ENCODE peak calls at places on chromosomes 12 and 14, in seven cellular contexts. U is lung, W is MG63, L is heart right ventricle, D is HCT116, I is breast epithelium, H is upper lobe of left lung. G is an unnamed sample.
A peak's percentile ranks its signal among the peaks of the same experiment; 100 is the strongest.

GRCh38 chr12:96120359-96121100 is 73.6 kb upstream of the ELK3 start:
- DNase-seq in U (peak; percentile 32), H (peak; percentile 42), W (no peak), I (no peak), D (no peak), L (no peak), G (peak; percentile 24)

GRCh38 chr14:61838661-61839060 is 76.4 kb downstream of the SNAPC1 start:
- DNase-seq in W (no peak), I (no peak), H (no peak), D (no peak), L (no peak), U (no peak), G (no peak)

GRCh38 chr12:76890407-76891143 is 11.8 kb upstream of the CSRP2 start:
- DNase-seq in U (no peak), W (no peak), D (peak; percentile 12), H (no peak), L (no peak), I (no peak), G (no peak)

GRCh38 chr12:93002278-93003054 is 73.4 kb upstream of the EEA1 start:
- DNase-seq in I (no peak), L (peak; percentile 32), W (peak; percentile 76), U (no peak), H (no peak), D (no peak), G (no peak)

GRCh38 chr12:131105736-131106356 is 152.1 kb downstream of the ADGRD1 start:
- DNase-seq in H (peak; percentile 18), W (no peak), D (no peak), I (peak; percentile 45), L (no peak), U (no peak), G (peak; percentile 28)

GRCh38 chr12:51818567-51819300 is 29.8 kb downstream of the FIGNL2 start:
- DNase-seq in L (no peak), D (no peak), I (no peak), W (peak; percentile 89), H (no peak), U (no peak), G (no peak)

GRCh38 chr14:29648045-29648444 is 279.6 kb downstream of the PRKD1 start:
- DNase-seq in W (no peak), I (no peak), H (no peak), U (no peak), L (no peak), D (no peak), G (no peak)

GRCh38 chr12:100926669-100927248 is 132.2 kb downstream of the ANO4 start:
- DNase-seq in W (peak; percentile 1), I (no peak), U (no peak), L (no peak), H (no peak), D (peak; percentile 48), G (peak; percentile 9)

GRCh38 chr12:62078020-62078419 is 182.2 kb upstream of the USP15 start:
- DNase-seq in W (no peak), I (no peak), H (no peak), U (no peak), D (no peak), L (no peak), G (no peak)

DNA sequence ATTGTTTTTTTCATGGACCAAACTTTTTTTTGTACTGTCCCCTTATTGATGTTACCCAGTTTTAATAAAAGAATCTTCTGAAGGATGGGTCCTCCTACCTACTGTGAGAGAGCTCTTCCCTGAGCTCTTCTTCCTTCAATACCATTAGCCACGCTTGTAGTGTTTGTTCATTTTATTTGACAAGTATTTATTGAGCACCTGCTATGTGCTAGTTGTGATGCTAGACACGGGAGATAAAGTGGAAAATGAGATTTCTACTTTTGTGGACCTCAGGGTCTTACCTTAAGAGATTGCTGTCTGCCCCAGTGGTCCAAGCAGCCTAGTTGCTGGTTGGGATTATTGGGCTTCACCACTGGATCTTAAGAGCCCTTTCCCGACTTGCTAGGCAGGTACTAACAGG is 3.2 kb upstream of the GPD1 start:
- DNase-seq in D (no peak), I (no peak), H (no peak), U (no peak), W (no peak), L (no peak), G (no peak)
- H3K36me3 ChIP-seq in D (peaks cover 36% of the 10 kb centered on the region), I (peaks cover 9% of the 10 kb centered on the region), H (peaks cover 64% of the 10 kb centered on the region), U (peaks cover 39% of the 10 kb centered on the region), W (peaks cover 46% of the 10 kb centered on the region), L (peaks cover 56% of the 10 kb centered on the region), G (peaks cover 43% of the 10 kb centered on the region)

GRCh38 chr14:68899033-68899603 is 80.0 kb downstream of the ACTN1 start:
- DNase-seq in D (no peak), H (no peak), U (no peak), W (no peak), I (no peak), L (no peak), G (no peak)
- H3K36me3 ChIP-seq in D (peaks cover 18% of the 10 kb centered on the region), H (peaks cover 86% of the 10 kb centered on the region), U (peaks cover 45% of the 10 kb centered on the region), W (peaks cover 30% of the 10 kb centered on the region), I (peaks cover 10% of the 10 kb centered on the region), L (peaks cover 83% of the 10 kb centered on the region), G (no peaks in the 10 kb centered on the region)

GRCh38 chr14:23093993-23094665 is 807 bp downstream of the ACIN1 start:
- DNase-seq in U (no peak), W (no peak), H (no peak), I (no peak), L (no peak), D (no peak), G (no peak)

GRCh38 chr14:23091294-23092225 is 3.4 kb downstream of the ACIN1 start:
- DNase-seq in L (no peak), W (no peak), D (no peak), I (no peak), U (no peak), H (no peak), G (no peak)

GRCh38 chr14:23093526-23093925 is 1.4 kb downstream of the ACIN1 start:
- DNase-seq in H (no peak), W (no peak), I (no peak), U (no peak), L (no peak), D (no peak), G (no peak)

GRCh38 chr14:23094666-23095195 is at the start of gene ACIN1:
- DNase-seq in D (peak; percentile 74), U (peak; percentile 71), I (peak; percentile 66), H (peak; percentile 77), W (peak; percentile 64), L (peak; percentile 81), G (no peak)

GRCh38 chr14:23093104-23093503 is 1.8 kb downstream of the ACIN1 start:
- DNase-seq in L (no peak), D (no peak), U (no peak), W (no peak), I (no peak), H (no peak), G (no peak)
- H3K36me3 ChIP-seq in L (peaks cover 54% of the 10 kb centered on the region), D (peaks cover 38% of the 10 kb centered on the region), U (peaks cover 15% of the 10 kb centered on the region), W (peaks cover 40% of the 10 kb centered on the region), I (no peaks in the 10 kb centered on the region), H (peaks cover 59% of the 10 kb centered on the region), G (no peaks in the 10 kb centered on the region)

GRCh38 chr12:57149309-57149900 is 2.0 kb upstream of the LRP1-AS start:
- DNase-seq in U (peak; percentile 55), H (peak; percentile 42), I (no peak), D (no peak), L (peak; percentile 77), W (peak; percentile 77), G (no peak)
- H3K36me3 ChIP-seq in U (peaks cover 18% of the 10 kb centered on the region), H (peaks cover 26% of the 10 kb centered on the region), I (no peaks in the 10 kb centered on the region), D (peaks cover 6% of the 10 kb centered on the region), L (peaks cover 39% of the 10 kb centered on the region), W (peaks cover 74% of the 10 kb centered on the region), G (no peaks in the 10 kb centered on the region)

GRCh38 chr12:113083863-113084430 is 27.4 kb downstream of the DTX1 start:
- DNase-seq in W (no peak), H (no peak), I (no peak), L (peak; percentile 41), U (peak; percentile 38), D (no peak), G (no peak)
- H3K36me3 ChIP-seq in W (no peaks in the 10 kb centered on the region), H (no peaks in the 10 kb centered on the region), I (no peaks in the 10 kb centered on the region), L (no peaks in the 10 kb centered on the region), U (no peaks in the 10 kb centered on the region), D (no peaks in the 10 kb centered on the region), G (no peaks in the 10 kb centered on the region)

GRCh38 chr14:72714094-72714493 is 179.8 kb downstream of the DPF3 start:
- DNase-seq in L (no peak), H (no peak), U (no peak), W (no peak), I (no peak), D (no peak), G (no peak)

GRCh38 chr14:72715910-72716268 is 178.0 kb downstream of the DPF3 start:
- DNase-seq in H (no peak), U (no peak), L (peak; percentile 54), D (no peak), I (no peak), W (peak; percentile 44), G (no peak)

GRCh38 chr14:72716471-72716870 is 177.4 kb downstream of the DPF3 start:
- DNase-seq in D (no peak), L (no peak), H (no peak), U (no peak), I (no peak), W (peak; percentile 67), G (no peak)

GRCh38 chr14:72715215-72715909 is 178.5 kb downstream of the DPF3 start:
- DNase-seq in U (no peak), W (peak; percentile 78), I (no peak), L (peak; percentile 69), H (no peak), D (no peak), G (no peak)

DNA sequence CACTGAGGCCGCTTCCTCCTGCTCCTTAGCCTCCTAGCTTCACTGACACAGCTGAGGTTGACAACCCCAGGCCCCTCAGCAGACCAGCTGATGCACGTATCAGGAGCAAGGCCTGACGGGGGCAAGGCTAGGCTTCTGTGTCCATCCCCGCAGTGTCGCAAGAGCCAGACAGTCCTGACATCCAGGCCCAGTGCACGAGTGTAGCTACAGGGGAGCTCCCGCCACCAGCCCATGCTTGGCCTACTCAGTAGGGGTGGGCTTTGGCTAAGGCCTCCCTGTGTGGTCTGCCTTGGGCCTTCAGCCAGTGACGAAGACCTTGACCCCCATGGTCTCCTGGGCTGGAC is 179.1 kb downstream of the DPF3 start:
- DNase-seq in H (no peak), U (no peak), D (no peak), I (no peak), L (peak; percentile 39), W (no peak), G (no peak)
- H3K36me3 ChIP-seq in H (no peaks in the 10 kb centered on the region), U (no peaks in the 10 kb centered on the region), D (no peaks in the 10 kb centered on the region), I (no peaks in the 10 kb centered on the region), L (peaks cover 9% of the 10 kb centered on the region), W (no peaks in the 10 kb centered on the region), G (no peaks in the 10 kb centered on the region)

G was measured in pancreas.